ENCODE peak calls at places on chromosome 2, in eight cellular contexts. B is stimulated activated CD8-positive, alpha-beta memory T cell treated with anti-CD3 and anti-CD28 coated beads, Interleukin-15, amount 100 ng/mL, for 4 hours; N is GM23338; U is HT-29; D is WTC11; L is astrocyte of the spinal cord; J is A172; V is renal cortical epithelial cell. Y is an unnamed sample.

GRCh38 chr2:60882971-60883753 is 1.8 kb downstream of the REL start:
- DNase-seq in L (peak), B (no peak), N (peak), J (peak), V (peak), U (peak), D (no peak), Y (no peak)

GRCh38 chr2:158232476-158232875 is 130.8 kb downstream of the UPP2 start:
- DNase-seq in U (peak), B (no peak), L (no peak), N (no peak), J (peak), V (peak), D (no peak), Y (no peak)

GRCh38 chr2:15803987-15804619 is 136.2 kb upstream of the MYCN start:
- DNase-seq in N (no peak), J (no peak), D (no peak), U (no peak), B (no peak), V (no peak), L (no peak), Y (no peak)

GRCh38 chr2:133667085-133667484 is 98.8 kb upstream of the NCKAP5 start:
- DNase-seq in L (peak), B (no peak), D (no peak), N (no peak), J (peak), U (no peak), V (peak), Y (no peak)

GRCh38 chr2:171670655-171671054 is 16.6 kb upstream of the DYNC1I2 start:
- DNase-seq in V (no peak), N (no peak), J (no peak), L (no peak), B (no peak), D (no peak), U (no peak), Y (no peak)

GRCh38 chr2:165224941-165225340 is 14.3 kb upstream of the SCN2A start:
- DNase-seq in N (no peak), U (no peak), J (no peak), B (no peak), D (no peak), L (no peak), V (no peak), Y (no peak)

GRCh38 chr2:235097196-235097895 is 145.5 kb downstream of the SH3BP4 start:
- DNase-seq in J (no peak), D (no peak), N (no peak), L (no peak), B (no peak), U (no peak), V (no peak), Y (no peak)

GRCh38 chr2:79860233-79861058 is 347.6 kb downstream of the CTNNA2 start:
- DNase-seq in V (peak), B (no peak), D (no peak), U (peak), N (peak), J (peak), L (peak), Y (peak)

GRCh38 chr2:212766921-212767320 is 228.3 kb upstream of the ERBB4 start:
- DNase-seq in J (no peak), D (no peak), L (no peak), U (peak), N (no peak), B (no peak), V (no peak), Y (no peak)

GRCh38 chr2:24438106-24438505 is 52.9 kb upstream of the NCOA1 start:
- DNase-seq in B (no peak), N (no peak), J (no peak), D (no peak), V (no peak), L (no peak), U (no peak), Y (no peak)

GRCh38 chr2:239331560-239331959 is 69.3 kb downstream of the HDAC4 start:
- DNase-seq in L (no peak), B (no peak), N (no peak), D (no peak), V (no peak), J (no peak), U (no peak), Y (no peak)

GRCh38 chr2:215973954-215974699 is 39.2 kb downstream of the MREG start:
- DNase-seq in V (peak), U (no peak), L (no peak), J (peak), D (no peak), B (no peak), N (no peak), Y (no peak)

GRCh38 chr2:38465789-38466127 is 88.7 kb upstream of the ATL2 start:
- DNase-seq in B (no peak), N (peak), J (peak), U (peak), V (peak), D (peak), L (peak), Y (peak)

GRCh38 chr2:168526641-168527040 is 70.6 kb downstream of the CERS6 start:
- DNase-seq in U (no peak), V (peak), J (no peak), N (no peak), B (no peak), D (no peak), L (no peak), Y (no peak)

GRCh38 chr2:190763901-190764514 is 115.1 kb downstream of the NAB1 start:
- DNase-seq in J (no peak), B (peak), L (no peak), D (no peak), V (peak), U (no peak), N (no peak), Y (no peak)

GRCh38 chr2:113224647-113225046 is 50.9 kb downstream of the PSD4 start:
- DNase-seq in U (no peak), L (no peak), D (no peak), J (no peak), V (no peak), N (no peak), B (no peak), Y (no peak)

GRCh38 chr2:64311948-64312621 is 141.9 kb upstream of the LGALSL start:
- DNase-seq in V (peak), U (peak), B (no peak), N (peak), D (no peak), L (peak), J (peak), Y (no peak)

GRCh38 chr2:46071074-46071473 is 226.1 kb upstream of the EPAS1 start:
- DNase-seq in J (no peak), L (no peak), D (no peak), V (no peak), U (no peak), N (no peak), B (no peak), Y (no peak)

Y was measured in WERI-Rb-1.